ENCODE peak calls at places on chromosomes 12 and 14, in five cellular contexts. T is heart right ventricle, F is fibroblast of villous mesenchyme, L is body of pancreas, Y is foreskin fibroblast. E is an unnamed sample.

GRCh38 chr12:106211973-106212372 is 35.8 kb downstream of the CKAP4 start:
- DNase-seq in T (no peak), F (no peak), L (no peak), Y (no peak), E (no peak)

GRCh38 chr14:93343266-93343665 is 3.7 kb upstream of the COX8C start:
- DNase-seq in T (no peak), F (no peak), L (no peak), Y (no peak), E (no peak)

GRCh38 chr12:85531345-85531744 is 251.3 kb downstream of the ALX1 start:
- DNase-seq in T (no peak), F (no peak), L (no peak), Y (no peak), E (no peak)

GRCh38 chr12:54002278-54002914 is 2.4 kb downstream of the HOXC9 start:
- DNase-seq in T (no peak), F (no peak), L (no peak), Y (no peak), E (no peak)

GRCh38 chr12:59088673-59089072 is 168.4 kb upstream of the LRIG3 start:
- DNase-seq in T (no peak), F (peak), L (no peak), Y (peak), E (peak)

GRCh38 chr12:79547044-79547734 is 143.6 kb downstream of the PAWR start:
- DNase-seq in T (no peak), F (peak), L (peak), Y (peak), E (peak)

GRCh38 chr14:100532154-100532915 is 54.9 kb downstream of the BEGAIN start:
- DNase-seq in T (no peak), F (peak), L (peak), Y (peak), E (no peak)

GRCh38 chr12:93361159-93361919 is 16.4 kb upstream of the NUDT4 start:
- DNase-seq in T (peak), F (peak), L (peak), Y (no peak), E (peak)

GRCh38 chr14:90837355-90837754 is 21.1 kb upstream of the TTC7B start:
- DNase-seq in T (no peak), F (no peak), L (no peak), Y (no peak), E (no peak)

GRCh38 chr12:13707829-13708228 is 273.6 kb downstream of the GRIN2B start:
- DNase-seq in T (no peak), F (no peak), L (no peak), Y (no peak), E (no peak)

GRCh38 chr14:77053046-77053841 is 24.7 kb upstream of the IRF2BPL start:
- DNase-seq in T (peak), F (peak), L (peak), Y (peak), E (peak)

GRCh38 chr12:11962795-11963347 is 107.9 kb upstream of the BCL2L14 start:
- DNase-seq in T (no peak), F (no peak), L (no peak), Y (no peak), E (no peak)

GRCh38 chr14:89533761-89534160 is 116.7 kb upstream of the FOXN3 start:
- DNase-seq in T (no peak), F (no peak), L (no peak), Y (no peak), E (no peak)

GRCh38 chr12:96902076-96902475 is 5.0 kb upstream of the NEDD1 start:
- DNase-seq in T (no peak), F (peak), L (no peak), Y (peak), E (no peak)
- TF ChIP-seq CTCF in T (no peak), F (peak), L (no peak), Y (no peak), E (no peak)

GRCh38 chr12:94873368-94874085 is 130.0 kb downstream of the NDUFA12 start:
- DNase-seq in T (peak), F (peak), L (peak), Y (peak), E (no peak)
- H3K4me3 ChIP-seq in T (peak), F (peak), L (no peak), Y (peak), E (no peak)

DNA sequence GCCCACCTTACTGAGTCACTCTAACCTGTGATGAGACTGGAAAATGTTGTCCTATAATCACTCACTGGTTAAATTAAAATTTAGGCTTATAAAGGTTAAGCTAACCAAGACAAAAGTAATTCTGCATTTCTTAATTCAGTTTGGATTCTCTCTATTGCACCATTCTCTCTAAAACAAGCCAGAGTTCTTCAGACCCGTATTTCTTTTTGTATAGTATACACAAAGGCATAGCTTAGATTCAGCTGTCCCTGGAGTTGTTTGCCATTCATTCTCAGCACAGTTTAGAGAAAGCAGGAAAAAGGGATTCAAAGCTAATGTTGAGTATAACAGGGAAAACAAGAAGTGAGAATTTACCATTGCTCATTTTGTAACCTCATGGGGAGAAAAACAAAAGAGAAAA is 7.3 kb downstream of the AREL1 start:
- DNase-seq in T (no peak), F (peak), L (no peak), Y (no peak), E (no peak)
- TF ChIP-seq CTCF in T (no peak), F (no peak), L (no peak), Y (no peak), E (no peak)

GRCh38 chr12:57069522-57069921 is 9.1 kb downstream of the NEMP1 start:
- DNase-seq in T (no peak), F (peak), L (peak), Y (peak), E (peak)
- H3K4me3 ChIP-seq in T (no peak), F (no peak), L (no peak), Y (no peak), E (no peak)

DNA sequence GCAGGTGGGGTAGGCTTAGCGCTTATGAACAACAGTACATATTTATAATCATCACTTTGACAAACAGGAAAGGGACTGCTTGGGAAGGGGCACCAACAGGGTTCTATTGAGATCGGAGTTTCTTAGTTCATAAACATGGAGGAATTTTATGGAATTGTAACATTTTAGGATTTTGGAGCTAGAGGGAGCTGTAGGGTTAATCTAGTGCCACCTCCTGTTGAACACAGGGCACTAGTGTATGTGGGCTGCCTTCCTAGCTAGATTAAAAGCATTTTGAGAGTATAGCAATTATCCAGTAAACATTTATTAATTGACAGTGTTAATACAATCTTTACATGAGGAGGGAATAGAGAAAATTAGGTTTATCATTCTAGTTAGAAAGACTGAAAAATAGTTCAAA is 23.1 kb upstream of the TBC1D30 start:
- DNase-seq in T (no peak), F (no peak), L (no peak), Y (peak), E (no peak)
- TF ChIP-seq CTCF in T (no peak), F (peak), L (no peak), Y (no peak), E (peak)

GRCh38 chr12:117334855-117335587 is 26.4 kb downstream of the NOS1 start:
- DNase-seq in T (no peak), F (no peak), L (peak), Y (no peak), E (no peak)

GRCh38 chr12:117330441-117331113 is 30.8 kb downstream of the NOS1 start:
- DNase-seq in T (no peak), F (no peak), L (no peak), Y (no peak), E (no peak)

GRCh38 chr12:117331691-117332090 is 29.7 kb downstream of the NOS1 start:
- DNase-seq in T (no peak), F (no peak), L (no peak), Y (no peak), E (no peak)

GRCh38 chr12:117334098-117334497 is 27.3 kb downstream of the NOS1 start:
- DNase-seq in T (no peak), F (no peak), L (no peak), Y (no peak), E (no peak)

GRCh38 chr12:117333331-117334000 is 28.0 kb downstream of the NOS1 start:
- DNase-seq in T (no peak), F (no peak), L (peak), Y (no peak), E (no peak)
- H3K4me3 ChIP-seq in T (no peak), F (no peak), L (no peak), Y (no peak), E (no peak)